ENCODE peak calls at places on chromosomes 6 and 20, in eight cellular contexts. X, K, B, P, J, I, N and T are unnamed samples.

GRCh38 chr6:136790411-136791295 is 1.6 kb downstream of the MAP3K5 start:
- DNase-seq in X (no peak), K (no peak), B (no peak), P (no peak), J (no peak), I (no peak), N (no peak), T (no peak)

GRCh38 chr6:37648465-37649330 is 49.0 kb downstream of the MDGA1 start:
- DNase-seq in X (no peak), K (no peak), B (peak), P (no peak), J (no peak), I (peak), N (peak), T (no peak)

GRCh38 chr6:11439017-11439420 is 98.5 kb upstream of the TMEM170B start:
- DNase-seq in X (no peak), K (peak), B (no peak), P (no peak), J (peak), I (no peak), N (no peak), T (no peak)

GRCh38 chr6:134873500-134874388 is 76.2 kb downstream of the ALDH8A1 start:
- DNase-seq in X (no peak), K (no peak), B (no peak), P (no peak), J (no peak), I (no peak), N (no peak), T (no peak)

GRCh38 chr20:58103517-58103904 is 124.9 kb downstream of the ANKRD60 start:
- DNase-seq in X (no peak), K (no peak), B (no peak), P (no peak), J (no peak), I (no peak), N (no peak), T (no peak)

GRCh38 chr6:16684195-16684689 is 77.0 kb downstream of the ATXN1 start:
- DNase-seq in X (no peak), K (no peak), B (no peak), P (no peak), J (peak), I (no peak), N (no peak), T (peak)

GRCh38 chr6:95143408-95144180 is 433.7 kb upstream of the MANEA start:
- DNase-seq in X (no peak), K (no peak), B (no peak), P (no peak), J (no peak), I (no peak), N (no peak), T (no peak)

GRCh38 chr6:101413773-101414172 is 20.3 kb downstream of the GRIK2 start:
- DNase-seq in X (no peak), K (no peak), B (no peak), P (no peak), J (no peak), I (no peak), N (no peak), T (no peak)

GRCh38 chr6:106913111-106913510 is 61.4 kb downstream of the CD24 start:
- DNase-seq in X (no peak), K (no peak), B (no peak), P (no peak), J (no peak), I (no peak), N (no peak), T (no peak)

GRCh38 chr20:37856932-37857660 is 45.8 kb upstream of the VSTM2L start:
- DNase-seq in X (peak), K (peak), B (no peak), P (no peak), J (no peak), I (no peak), N (no peak), T (no peak)

GRCh38 chr6:133241088-133241900 is at the start of gene EYA4:
- DNase-seq in X (no peak), K (peak), B (peak), P (no peak), J (no peak), I (no peak), N (peak), T (no peak)

GRCh38 chr6:30915591-30915946 is 1.5 kb downstream of the VARS2 start:
- DNase-seq in X (peak), K (peak), B (peak), P (no peak), J (peak), I (no peak), N (peak), T (peak)

GRCh38 chr20:36043892-36044515 is 75.6 kb downstream of the CNBD2 start:
- DNase-seq in X (no peak), K (no peak), B (no peak), P (no peak), J (no peak), I (no peak), N (no peak), T (no peak)

GRCh38 chr6:161455848-161456247 is 182.0 kb upstream of the AGPAT4 start:
- DNase-seq in X (no peak), K (no peak), B (no peak), P (no peak), J (no peak), I (no peak), N (no peak), T (no peak)

GRCh38 chr6:31576897-31577341 is 1.6 kb downstream of the TNF start:
- DNase-seq in X (no peak), K (no peak), B (no peak), P (no peak), J (no peak), I (no peak), N (no peak), T (no peak)

GRCh38 chr6:152428126-152428525 is 209.0 kb downstream of the SYNE1 start:
- DNase-seq in X (no peak), K (no peak), B (no peak), P (no peak), J (no peak), I (no peak), N (peak), T (no peak)

GRCh38 chr20:51369503-51369902 is 173.0 kb downstream of the NFATC2 start:
- DNase-seq in X (no peak), K (no peak), B (no peak), P (no peak), J (no peak), I (no peak), N (no peak), T (no peak)

GRCh38 chr20:48703107-48703506 is 124.7 kb downstream of the PREX1 start:
- DNase-seq in X (no peak), K (no peak), B (peak), P (no peak), J (no peak), I (no peak), N (no peak), T (no peak)

GRCh38 chr6:97150932-97151331 is 132.1 kb downstream of the MMS22L start:
- DNase-seq in X (no peak), K (no peak), B (no peak), P (no peak), J (no peak), I (no peak), N (no peak), T (no peak)